ENCODE peak calls at places on chromosomes 6 and 20, in ten cellular contexts. L is left ventricle myocardium inferior; S is body of pancreas; D is astrocyte of the spinal cord; Y is stomach; M is tibial nerve; W is CD8-positive, alpha-beta T cell; N is OCI-LY7; Z is AG04450; T is upper lobe of right lung. E is an unnamed sample.

GRCh38 chr6:159830481-159831372 is 30.7 kb downstream of the PNLDC1 start:
- DNase-seq in L (no peak), S (no peak), D (no peak), Y (no peak), M (no peak), W (no peak), N (no peak), Z (no peak), T (no peak), E (no peak)

GRCh38 chr6:1170793-1171192 is 141.1 kb upstream of the FOXQ1 start:
- DNase-seq in L (no peak), S (peak; percentile 37), D (no peak), Y (no peak), M (no peak), W (no peak), N (no peak), Z (no peak), T (no peak), E (no peak)

GRCh38 chr6:129701721-129702455 is 8.1 kb downstream of the ARHGAP18 start:
- DNase-seq in L (no peak), S (no peak), D (no peak), Y (no peak), M (no peak), W (no peak), N (no peak), Z (no peak), T (no peak), E (peak; percentile 55)

GRCh38 chr6:157134402-157135074 is 188.8 kb downstream of the TMEM242 start:
- DNase-seq in L (no peak), S (no peak), D (no peak), Y (no peak), M (no peak), W (no peak), N (no peak), Z (no peak), T (no peak), E (peak; percentile 67)

GRCh38 chr6:44161997-44162338 is 3.3 kb downstream of the CAPN11 start:
- DNase-seq in L (no peak), S (peak; percentile 62), D (peak; percentile 41), Y (no peak), M (no peak), W (no peak), N (no peak), Z (no peak), T (no peak), E (peak; percentile 15)

GRCh38 chr6:40362859-40363258 is 224.3 kb downstream of the LRFN2 start:
- DNase-seq in L (no peak), S (no peak), D (no peak), Y (no peak), M (no peak), W (no peak), N (no peak), Z (no peak), T (no peak), E (no peak)

GRCh38 chr20:29497261-29497671 is 1760.2 kb upstream of the DEFB115 start:
- DNase-seq in L (no peak), S (no peak), D (no peak), Y (no peak), M (peak; percentile 52), W (peak; percentile 50), N (no peak), Z (no peak), T (peak; percentile 61), E (peak; percentile 1)

GRCh38 chr20:63330940-63331339 is 30.2 kb downstream of the CHRNA4 start:
- DNase-seq in L (peak; percentile 9), S (no peak), D (no peak), Y (no peak), M (no peak), W (no peak), N (no peak), Z (no peak), T (no peak), E (no peak)

GRCh38 chr6:10993896-10994295 is 50.2 kb downstream of the ELOVL2 start:
- DNase-seq in L (no peak), S (no peak), D (no peak), Y (no peak), M (no peak), W (no peak), N (no peak), Z (no peak), T (no peak), E (no peak)

GRCh38 chr6:111011360-111012142 is 29.7 kb downstream of the RPF2 start:
- DNase-seq in L (no peak), S (no peak), D (peak; percentile 51), Y (no peak), M (peak; percentile 21), W (no peak), N (peak; percentile 40), Z (peak; percentile 11), T (no peak), E (peak; percentile 67)

GRCh38 chr20:50312682-50313187 is 122.1 kb downstream of the CEBPB start:
- DNase-seq in L (peak; percentile 70), S (peak; percentile 89), D (peak; percentile 67), Y (peak; percentile 86), M (peak; percentile 68), W (no peak), N (no peak), Z (no peak), T (peak; percentile 83), E (peak; percentile 93)

GRCh38 chr6:79260772-79261171 is 26.3 kb upstream of the HMGN3 start:
- DNase-seq in L (no peak), S (no peak), D (no peak), Y (no peak), M (no peak), W (no peak), N (no peak), Z (no peak), T (no peak), E (no peak)

GRCh38 chr6:71977860-71978259 is 91.5 kb downstream of the RIMS1 start:
- DNase-seq in L (no peak), S (no peak), D (no peak), Y (no peak), M (no peak), W (no peak), N (peak; percentile 5), Z (no peak), T (no peak), E (peak; percentile 3)

GRCh38 chr6:133099573-133099972 is 141.6 kb upstream of the EYA4 start:
- DNase-seq in L (no peak), S (no peak), D (peak; percentile 93), Y (no peak), M (no peak), W (no peak), N (no peak), Z (peak; percentile 87), T (no peak), E (peak; percentile 76)

GRCh38 chr6:112163295-112164257 is 76.2 kb downstream of the FAM229B start:
- DNase-seq in L (peak; percentile 25), S (peak; percentile 71), D (peak; percentile 33), Y (peak; percentile 83), M (peak; percentile 70), W (peak; percentile 83), N (peak; percentile 59), Z (no peak), T (peak; percentile 80), E (peak; percentile 56)

GRCh38 chr20:47795214-47795667 is 10.0 kb upstream of the SULF2 start:
- DNase-seq in L (peak; percentile 28), S (peak; percentile 38), D (peak; percentile 19), Y (no peak), M (no peak), W (no peak), N (no peak), Z (no peak), T (no peak), E (peak; percentile 28)

GRCh38 chr20:50077818-50078601 is 34.9 kb downstream of the UBE2V1 start:
- DNase-seq in L (no peak), S (peak; percentile 12), D (no peak), Y (no peak), M (no peak), W (no peak), N (no peak), Z (no peak), T (peak; percentile 60), E (no peak)

GRCh38 chr20:8953300-8953699 is 115.6 kb upstream of the PLCB4 start:
- DNase-seq in L (no peak), S (no peak), D (no peak), Y (no peak), M (no peak), W (no peak), N (no peak), Z (no peak), T (no peak), E (no peak)

GRCh38 chr20:63225082-63225454 is 9.1 kb upstream of the YTHDF1 start:
- DNase-seq in L (no peak), S (no peak), D (no peak), Y (no peak), M (no peak), W (no peak), N (no peak), Z (no peak), T (no peak), E (no peak)

GRCh38 chr6:32885698-32886286 is 31.8 kb downstream of the PSMB9 start:
- DNase-seq in L (no peak), S (no peak), D (peak; percentile 80), Y (no peak), M (no peak), W (no peak), N (peak; percentile 86), Z (no peak), T (no peak), E (peak; percentile 88)

GRCh38 chr6:98946877-98947410 is 802 bp downstream of the FBXL4 start:
- DNase-seq in L (no peak), S (peak; percentile 62), D (peak; percentile 25), Y (peak; percentile 53), M (peak; percentile 6), W (peak; percentile 67), N (peak; percentile 73), Z (no peak), T (peak; percentile 65), E (peak; percentile 11)

GRCh38 chr6:164039954-164040375 is 625.4 kb downstream of the QKI start:
- DNase-seq in L (peak; percentile 36), S (peak; percentile 77), D (no peak), Y (peak; percentile 45), M (no peak), W (peak; percentile 69), N (no peak), Z (no peak), T (peak; percentile 76), E (peak; percentile 75)
- H3K4me3 ChIP-seq in L (peak overlapping the region; percentile 47), S (no peak overlapping the region), D (no peak overlapping the region), Y (no peak overlapping the region), M (no peak overlapping the region), W (peak overlapping the region; percentile 19), N (no peak overlapping the region), Z (no peak overlapping the region), T (no peak overlapping the region), E (peak overlapping the region; percentile 45)

GRCh38 chr6:106666290-106667021 is 37.1 kb downstream of the QRSL1 start:
- DNase-seq in L (no peak), S (no peak), D (no peak), Y (no peak), M (no peak), W (no peak), N (peak; percentile 93), Z (no peak), T (no peak), E (no peak)
- TF ChIP-seq CTCF in L (no peak), S (no peak), D (no peak), Y (no peak), M (no peak), W (no peak), N (no peak), Z (no peak), T (no peak), E (no peak)

GRCh38 chr6:75156186-75156878 is 49.5 kb downstream of the COL12A1 start:
- DNase-seq in L (no peak), S (no peak), D (no peak), Y (no peak), M (no peak), W (no peak), N (no peak), Z (no peak), T (no peak), E (no peak)
- H3K4me3 ChIP-seq in L (no peak overlapping the region), S (no peak overlapping the region), D (no peak overlapping the region), Y (no peak overlapping the region), M (no peak overlapping the region), W (no peak overlapping the region), N (no peak overlapping the region), Z (no peak overlapping the region), T (no peak overlapping the region), E (no peak overlapping the region)

GRCh38 chr20:57282691-57283361 is 16.4 kb upstream of the BMP7 start:
- DNase-seq in L (no peak), S (no peak), D (no peak), Y (no peak), M (no peak), W (no peak), N (no peak), Z (no peak), T (no peak), E (no peak)
- TF ChIP-seq CTCF in L (no peak), S (no peak), D (no peak), Y (no peak), M (peak; percentile 32), W (no peak), N (no peak), Z (no peak), T (no peak), E (no peak)